ENCODE peak calls at places on chromosomes 11 and 22, in five cellular contexts. R, T, C, P and B are unnamed samples.
A peak's percentile ranks its signal among the peaks of the same experiment; 100 is the strongest.

GRCh38 chr11:35615911-35616900 is 2.1 kb upstream of the FJX1 start:
- DNase-seq in T (no peak), R (no peak), C (no peak), P (peak; percentile 56), B (no peak)

GRCh38 chr11:77411238-77411637 is 62.7 kb downstream of the PAK1 start:
- DNase-seq in R (peak; percentile 88), T (peak; percentile 8), P (no peak), C (peak; percentile 26), B (no peak)

GRCh38 chr11:8641332-8641731 is 41.1 kb downstream of the TRIM66 start:
- DNase-seq in T (no peak), P (no peak), R (no peak), C (no peak), B (no peak)

GRCh38 chr22:37599161-37599560 is 9.5 kb upstream of the GGA1 start:
- DNase-seq in R (no peak), T (no peak), P (no peak), C (no peak), B (no peak)

GRCh38 chr11:17822021-17822781 is 87.6 kb downstream of the KCNC1 start:
- DNase-seq in T (no peak), P (no peak), R (no peak), C (no peak), B (no peak)

GRCh38 chr22:37680191-37680851 is 4.9 kb downstream of the LGALS1 start:
- DNase-seq in P (no peak), T (no peak), R (no peak), C (no peak), B (no peak)

GRCh38 chr11:37747121-37747520 is 1149.1 kb upstream of the RAG2 start:
- DNase-seq in C (no peak), P (no peak), T (no peak), R (no peak), B (no peak)

GRCh38 chr11:11279956-11280689 is 72.9 kb downstream of the CSNK2A3 start:
- DNase-seq in R (peak; percentile 44), T (no peak), P (no peak), C (no peak), B (no peak)

GRCh38 chr11:10506013-10506370 is 35.0 kb downstream of the RNF141 start:
- DNase-seq in T (no peak), R (no peak), P (no peak), C (no peak), B (no peak)

GRCh38 chr11:17651681-17652080 is 67.7 kb upstream of the MYOD1 start:
- DNase-seq in C (no peak), P (no peak), R (no peak), T (no peak), B (no peak)

GRCh38 chr22:47798229-47798628 is 1035.8 kb downstream of the TBC1D22A start:
- DNase-seq in T (no peak), P (no peak), C (no peak), R (peak; percentile 8), B (peak; percentile 91)

GRCh38 chr11:130024356-130024755 is 21.7 kb upstream of the PRDM10 start:
- DNase-seq in R (no peak), C (no peak), P (no peak), T (no peak), B (no peak)

GRCh38 chr11:133491680-133492383 is 40.5 kb downstream of the OPCML start:
- DNase-seq in T (no peak), P (no peak), C (no peak), R (no peak), B (peak; percentile 79)
- H3K4me3 ChIP-seq in T (no peak overlapping the region), P (no peak overlapping the region), C (no peak overlapping the region), R (no peak overlapping the region), B (no peak overlapping the region)

DNA sequence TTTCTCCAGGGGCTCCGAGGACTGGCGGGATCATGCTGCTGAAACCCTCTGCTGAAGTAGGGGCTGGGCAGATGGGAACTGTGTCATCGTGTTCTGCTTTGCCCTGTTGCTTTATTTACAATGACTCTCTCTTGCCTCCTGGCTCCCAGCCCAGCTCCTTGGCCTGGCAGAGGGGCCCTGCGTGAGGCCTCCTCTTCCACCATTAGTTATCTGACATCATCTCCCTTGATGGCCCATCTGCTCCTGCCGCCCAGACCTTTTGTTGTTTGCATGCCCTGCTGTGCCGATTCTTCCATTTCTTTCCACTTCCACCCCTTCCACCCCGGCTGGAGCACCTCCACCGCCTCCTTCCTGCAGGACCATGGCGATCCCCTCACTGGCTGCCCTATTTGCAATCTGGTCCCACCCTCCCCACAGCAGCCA is 201.0 kb downstream of the MYO18B start:
- DNase-seq in T (no peak), P (no peak), C (no peak), R (no peak), B (no peak)
- TF ChIP-seq POLR2A in T (no peak), P (no peak), C (no peak), R (no peak), B (no peak)

DNA sequence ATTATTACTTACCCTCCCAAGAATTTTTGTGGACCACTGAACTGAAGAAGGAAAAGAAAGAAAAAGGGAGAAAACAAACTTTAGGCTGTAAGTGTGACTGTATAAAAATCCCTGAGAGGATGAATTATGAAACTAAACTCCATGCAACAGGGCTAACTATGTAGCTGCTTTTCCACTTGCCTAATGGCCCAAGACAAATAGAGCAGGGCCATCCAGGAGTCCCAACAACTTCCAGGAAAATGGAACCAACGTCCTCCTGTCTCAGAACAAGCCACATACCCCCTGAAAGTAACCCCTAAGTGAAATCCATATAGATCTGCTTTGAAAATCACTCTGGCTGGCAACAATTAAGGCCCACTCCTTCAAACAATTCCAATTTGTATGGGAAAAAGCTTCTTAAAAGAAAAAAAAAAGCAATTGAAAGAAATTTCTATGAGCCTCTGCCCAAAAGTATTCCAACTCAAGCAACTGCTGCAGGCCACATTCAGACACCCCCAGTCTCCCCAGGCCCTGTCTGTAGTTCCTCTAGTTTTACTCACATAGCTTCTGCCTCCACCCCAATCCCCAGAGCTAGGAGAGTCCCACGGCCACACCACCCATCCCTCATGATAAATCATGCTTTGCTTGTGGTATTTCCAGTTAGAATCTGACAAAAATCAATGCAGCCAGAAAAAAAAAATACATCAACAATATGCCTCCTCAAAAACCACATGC is 12.7 kb downstream of the RBFOX2 start:
- DNase-seq in C (no peak), T (no peak), R (no peak), P (no peak), B (no peak)
- H3K4me1 ChIP-seq in C (no peaks in the 10 kb centered on the region), T (peaks cover 43% of the 10 kb centered on the region), R (peaks cover 21% of the 10 kb centered on the region), P (no peaks in the 10 kb centered on the region), B (peaks cover 70% of the 10 kb centered on the region)

DNA sequence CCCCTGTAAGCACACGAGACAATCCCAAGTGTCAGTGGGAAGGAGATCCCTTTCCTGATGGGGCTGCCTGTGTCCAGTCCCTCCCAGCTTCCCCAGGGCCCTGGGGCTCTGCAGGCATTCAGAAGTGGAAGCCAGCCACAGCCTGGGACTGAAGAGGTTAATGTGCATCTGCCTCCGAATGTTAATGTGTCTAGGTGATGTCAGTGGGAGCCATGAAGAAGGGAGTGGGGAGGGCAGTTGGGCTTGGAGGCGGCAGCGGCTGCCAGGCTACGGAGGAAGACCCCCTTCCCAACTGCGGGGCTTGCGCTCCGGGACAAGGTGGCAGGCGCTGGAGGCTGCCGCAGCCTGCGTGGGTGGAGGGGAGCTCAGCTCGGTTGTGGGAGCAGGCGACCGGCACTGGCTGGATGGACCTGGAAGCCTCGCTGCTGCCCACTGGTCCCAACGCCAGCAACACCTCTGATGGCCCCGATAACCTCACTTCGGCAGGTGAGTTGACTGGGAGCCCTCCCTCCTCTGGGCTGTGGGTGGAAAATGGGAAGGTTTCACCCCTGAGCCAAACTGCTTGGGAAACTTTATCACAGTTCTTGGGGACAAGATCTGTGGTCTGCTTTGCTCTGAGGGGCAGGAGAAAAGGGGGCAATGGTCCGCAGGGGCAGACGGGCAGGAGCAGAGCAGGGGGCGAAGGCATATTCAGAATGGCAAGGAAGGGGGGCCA is at the start of gene MCHR1:
- DNase-seq in T (peak; percentile 19), R (no peak), C (no peak), P (peak; percentile 23), B (no peak)
- H3K4me3 ChIP-seq in T (no peak within 1 kb of the TSS), R (peak within 1 kb of the TSS; percentile 11), C (no peak within 1 kb of the TSS), P (no peak within 1 kb of the TSS), B (no peak within 1 kb of the TSS)

GRCh38 chr11:65414776-65415498 is 7.7 kb upstream of the NEAT1 start:
- DNase-seq in T (no peak), R (no peak), C (no peak), P (no peak), B (no peak)
- TF ChIP-seq POLR2A in T (no peak), R (no peak), C (no peak), P (no peak), B (no peak)

GRCh38 chr22:24981656-24982055 is 29.1 kb downstream of the KIAA1671 start:
- DNase-seq in P (no peak), R (no peak), C (no peak), T (peak; percentile 76), B (no peak)
- H3K4me1 ChIP-seq in P (no peaks in the 10 kb centered on the region), R (peaks cover 25% of the 10 kb centered on the region), C (peaks cover 23% of the 10 kb centered on the region), T (peaks cover 79% of the 10 kb centered on the region), B (peaks cover 46% of the 10 kb centered on the region)

DNA sequence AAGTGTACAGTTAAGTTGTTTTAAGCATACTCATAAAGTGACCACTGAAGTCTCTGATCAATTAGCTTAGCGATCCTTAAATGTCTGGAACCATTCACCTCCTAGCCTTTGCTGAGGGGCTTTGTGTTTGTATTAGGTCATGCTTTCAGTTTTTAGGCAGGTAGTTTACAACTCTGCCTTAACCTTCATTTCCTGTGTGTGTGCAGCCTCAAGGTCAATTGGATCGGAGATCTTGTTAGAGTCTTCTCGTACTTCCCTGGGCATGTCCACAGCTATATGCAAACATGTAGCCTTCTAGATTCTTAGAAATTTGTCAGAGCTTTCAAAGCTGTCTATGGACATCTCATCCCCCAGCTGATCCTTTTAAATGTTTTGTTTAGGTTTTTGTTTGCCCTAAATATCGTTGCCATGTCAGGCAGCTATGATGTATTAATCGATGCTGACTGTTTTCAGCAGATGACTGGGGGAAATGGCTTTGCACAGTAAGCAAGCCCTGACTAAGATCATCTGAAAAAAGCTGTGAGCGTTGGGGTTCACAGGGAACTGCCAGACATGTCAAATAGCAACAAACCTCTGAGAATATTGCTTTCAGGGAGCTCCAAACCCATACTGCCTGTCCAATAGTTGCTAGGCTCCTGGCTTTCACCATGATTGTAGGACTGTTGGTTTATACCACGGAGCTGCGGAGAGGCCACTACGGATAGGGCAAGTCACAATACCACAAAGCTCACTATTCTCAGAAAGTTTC is 45.6 kb downstream of the GLYAT start:
- DNase-seq in T (no peak), R (no peak), P (no peak), C (no peak), B (no peak)
- H3K4me3 ChIP-seq in T (no peak overlapping the region), R (no peak overlapping the region), P (no peak overlapping the region), C (no peak overlapping the region), B (no peak overlapping the region)